ENCODE peak calls at places on chromosomes 11 and 22, in eight cellular contexts. G, W, L, I, P, T, M and U are unnamed samples.

GRCh38 chr11:117459979-117460300 is 132.3 kb downstream of the CEP164 start:
- DNase-seq in T (no peak), P (no peak), G (no peak), W (no peak), L (peak; percentile 33), M (no peak), I (no peak), U (no peak)

GRCh38 chr11:128896356-128896755 is 5.2 kb downstream of the KCNJ5 start:
- DNase-seq in L (no peak), M (no peak), T (no peak), W (peak; percentile 10), G (no peak), I (no peak), P (no peak), U (no peak)

GRCh38 chr22:41301085-41302015 is at the start of gene ZC3H7B:
- DNase-seq in I (peak; percentile 77), M (peak; percentile 36), W (peak; percentile 82), L (peak; percentile 82), G (peak; percentile 76), T (peak; percentile 80), P (peak; percentile 57), U (no peak)

GRCh38 chr11:126991596-126991995 is 9.0 kb downstream of the KIRREL3 start:
- DNase-seq in M (no peak), W (peak; percentile 81), I (no peak), P (no peak), T (no peak), G (no peak), L (no peak), U (no peak)

GRCh38 chr11:34640050-34640971 is 19.4 kb downstream of the EHF start:
- DNase-seq in T (no peak), P (no peak), G (peak; percentile 94), W (no peak), I (no peak), L (no peak), M (no peak), U (no peak)

GRCh38 chr11:57680552-57680874 is 12.6 kb downstream of the ZDHHC5 start:
- DNase-seq in M (no peak), P (no peak), G (no peak), L (no peak), W (peak; percentile 45), T (no peak), I (no peak), U (no peak)

GRCh38 chr11:57668467-57668890 is 565 bp downstream of the ZDHHC5 start:
- DNase-seq in P (no peak), L (no peak), I (peak; percentile 33), W (peak; percentile 14), M (no peak), T (peak; percentile 35), G (no peak), U (no peak)

GRCh38 chr22:21632237-21632895 is at the start of gene CCDC116:
- DNase-seq in M (no peak), L (no peak), W (no peak), T (peak; percentile 54), G (peak; percentile 81), P (no peak), I (peak; percentile 59), U (no peak)

GRCh38 chr11:69153661-69154060 is 2.1 kb upstream of the SMIM38 start:
- DNase-seq in T (no peak), W (peak; percentile 45), I (no peak), L (no peak), G (no peak), M (no peak), P (no peak), U (no peak)

GRCh38 chr22:17086750-17087149 is 1.9 kb downstream of the IL17RA start:
- DNase-seq in I (no peak), M (no peak), P (no peak), G (no peak), T (no peak), W (no peak), L (peak; percentile 30), U (no peak)

GRCh38 chr11:128963744-128964340 is 21.2 kb upstream of the TP53AIP1 start:
- DNase-seq in L (no peak), W (no peak), G (no peak), M (no peak), P (no peak), I (no peak), T (no peak), U (no peak)

GRCh38 chr11:95925011-95925410 is 1.1 kb upstream of the MTMR2 start:
- DNase-seq in I (no peak), T (no peak), G (peak; percentile 31), L (no peak), P (no peak), W (peak; percentile 59), M (no peak), U (no peak)

GRCh38 chr11:58787903-58788302 is 56.2 kb upstream of the GLYAT start:
- DNase-seq in I (no peak), G (no peak), T (no peak), L (no peak), M (no peak), P (no peak), W (peak; percentile 64), U (no peak)

GRCh38 chr11:73653996-73654395 is 7.6 kb downstream of the PLEKHB1 start:
- DNase-seq in W (no peak), P (no peak), L (no peak), T (no peak), M (no peak), I (no peak), G (no peak), U (no peak)

GRCh38 chr11:19959697-19960096 is 200.6 kb downstream of the DBX1 start:
- DNase-seq in G (no peak), L (no peak), P (no peak), T (no peak), W (no peak), M (no peak), I (no peak), U (no peak)

GRCh38 chr11:11963842-11964773 is 44.3 kb downstream of the DKK3 start:
- DNase-seq in W (no peak), P (no peak), G (no peak), M (no peak), T (no peak), I (no peak), L (no peak), U (no peak)

GRCh38 chr11:118572914-118573550 is 823 bp downstream of the ARCN1 start:
- DNase-seq in T (peak; percentile 19), M (no peak), I (no peak), P (no peak), W (peak; percentile 55), L (no peak), G (peak; percentile 27), U (no peak)

GRCh38 chr22:32660292-32660691 is 141.2 kb upstream of the TIMP3 start:
- DNase-seq in W (peak; percentile 76), I (no peak), G (peak; percentile 78), P (peak; percentile 32), M (peak; percentile 41), T (peak; percentile 22), L (peak; percentile 71), U (no peak)

GRCh38 chr11:12105471-12105870 is 4.9 kb upstream of the MICAL2 start:
- DNase-seq in T (no peak), W (no peak), G (no peak), I (no peak), P (no peak), L (no peak), M (no peak), U (no peak)